ENCODE peak calls at places on chromosomes 13 and 19, in ten cellular contexts. X, D, S, E, N, F, C, A, O and Z are unnamed samples.

GRCh38 chr13:89688908-89689307 is 1658.6 kb upstream of the MIR17HG start:
- DNase-seq in X (no peak), D (no peak), S (no peak), E (no peak), N (no peak), F (no peak), C (no peak), A (no peak), O (peak; percentile 59), Z (no peak)

GRCh38 chr19:20371911-20372310 is 193.7 kb downstream of the ZNF737 start:
- DNase-seq in X (no peak), D (no peak), S (no peak), E (no peak), N (no peak), F (no peak), C (no peak), A (no peak), O (no peak), Z (no peak)

GRCh38 chr19:49427855-49428546 is 2.8 kb downstream of the GFY start:
- DNase-seq in X (no peak), D (no peak), S (peak; percentile 35), E (no peak), N (no peak), F (no peak), C (no peak), A (no peak), O (no peak), Z (no peak)

GRCh38 chr19:58563034-58563573 is 4.7 kb upstream of the UBE2M start:
- DNase-seq in X (no peak), D (no peak), S (no peak), E (no peak), N (no peak), F (peak; percentile 85), C (peak; percentile 81), A (no peak), O (no peak), Z (no peak)

GRCh38 chr19:53991224-53992113 is at the start of gene CACNG6:
- DNase-seq in X (no peak), D (no peak), S (peak; percentile 30), E (no peak), N (no peak), F (no peak), C (no peak), A (peak; percentile 53), O (no peak), Z (no peak)

GRCh38 chr13:37752156-37752555 is 117.4 kb downstream of the TRPC4 start:
- DNase-seq in X (no peak), D (no peak), S (no peak), E (no peak), N (no peak), F (no peak), C (no peak), A (no peak), O (no peak), Z (peak; percentile 62)

GRCh38 chr19:55452381-55453325 is 8.8 kb downstream of the ISOC2 start:
- DNase-seq in X (peak; percentile 46), D (peak; percentile 73), S (peak; percentile 79), E (no peak), N (no peak), F (peak; percentile 95), C (peak; percentile 92), A (peak; percentile 18), O (peak; percentile 82), Z (no peak)

GRCh38 chr19:33689138-33689746 is 67.5 kb downstream of the CHST8 start:
- DNase-seq in X (no peak), D (no peak), S (no peak), E (no peak), N (no peak), F (peak; percentile 77), C (peak; percentile 76), A (no peak), O (no peak), Z (no peak)

GRCh38 chr19:54155694-54156093 is 3.8 kb downstream of the LENG1 start:
- DNase-seq in X (no peak), D (no peak), S (no peak), E (no peak), N (no peak), F (no peak), C (no peak), A (no peak), O (no peak), Z (no peak)

GRCh38 chr13:97974773-97975172 is 21.3 kb downstream of the IPO5 start:
- DNase-seq in X (no peak), D (no peak), S (peak; percentile 11), E (no peak), N (no peak), F (no peak), C (no peak), A (no peak), O (no peak), Z (no peak)

GRCh38 chr13:74765955-74766354 is 631.8 kb upstream of the KLF12 start:
- DNase-seq in X (no peak), D (no peak), S (no peak), E (no peak), N (no peak), F (no peak), C (no peak), A (no peak), O (no peak), Z (no peak)

GRCh38 chr13:41386206-41386605 is 71.1 kb upstream of the RGCC start:
- DNase-seq in X (no peak), D (no peak), S (no peak), E (no peak), N (no peak), F (no peak), C (no peak), A (no peak), O (no peak), Z (no peak)

GRCh38 chr13:64471916-64472315 is 2758.2 kb downstream of the PCDH9 start:
- DNase-seq in X (no peak), D (peak; percentile 82), S (peak; percentile 11), E (peak; percentile 9), N (no peak), F (no peak), C (no peak), A (peak; percentile 45), O (no peak), Z (peak; percentile 70)

GRCh38 chr13:84605927-84606326 is 723.7 kb upstream of the SLITRK1 start:
- DNase-seq in X (no peak), D (no peak), S (no peak), E (no peak), N (no peak), F (no peak), C (peak; percentile 36), A (no peak), O (no peak), Z (no peak)

GRCh38 chr19:4064551-4065260 is 2.0 kb downstream of the ZBTB7A start:
- DNase-seq in X (peak; percentile 66), D (peak; percentile 64), S (peak; percentile 27), E (no peak), N (no peak), F (peak; percentile 95), C (no peak), A (no peak), O (peak; percentile 43), Z (peak; percentile 41)

GRCh38 chr19:18562086-18562485 is 4.4 kb downstream of the KXD1 start:
- DNase-seq in X (no peak), D (no peak), S (no peak), E (no peak), N (no peak), F (no peak), C (peak; percentile 89), A (no peak), O (no peak), Z (no peak)

GRCh38 chr19:18401580-18402112 is 4.2 kb upstream of the LRRC25 start:
- DNase-seq in X (peak; percentile 85), D (peak; percentile 74), S (peak; percentile 55), E (no peak), N (no peak), F (no peak), C (peak; percentile 92), A (peak; percentile 69), O (no peak), Z (peak; percentile 88)

GRCh38 chr19:383040-383439 is 25.9 kb downstream of the C2CD4C start:
- DNase-seq in X (no peak), D (no peak), S (no peak), E (no peak), N (no peak), F (peak; percentile 78), C (no peak), A (no peak), O (no peak), Z (no peak)

GRCh38 chr13:22793598-22794134 is 387.1 kb upstream of the SGCG start:
- DNase-seq in X (no peak), D (no peak), S (no peak), E (no peak), N (no peak), F (no peak), C (no peak), A (no peak), O (no peak), Z (no peak)

GRCh38 chr13:23018143-23018542 is 162.6 kb upstream of the SGCG start:
- DNase-seq in X (no peak), D (no peak), S (no peak), E (no peak), N (no peak), F (no peak), C (no peak), A (no peak), O (no peak), Z (no peak)

GRCh38 chr13:113187263-113187669 is 21.2 kb downstream of the PCID2 start:
- DNase-seq in X (peak; percentile 51), D (peak; percentile 99), S (peak; percentile 98), E (peak; percentile 92), N (peak; percentile 41), F (peak; percentile 97), C (peak; percentile 97), A (peak; percentile 91), O (peak; percentile 39), Z (peak; percentile 98)

GRCh38 chr13:98239156-98240076 is 62.3 kb upstream of the RNF113B start:
- DNase-seq in X (no peak), D (no peak), S (no peak), E (no peak), N (no peak), F (no peak), C (no peak), A (no peak), O (no peak), Z (peak; percentile 21)